ENCODE peak calls at places on chromosomes 5 and 9, in five cellular contexts. I is cardiac muscle cell, L is lower lobe of right lung, F is PC-3, R is IMR-90. Z is an unnamed sample.

GRCh38 chr9:123299558-123300126 is 31.3 kb upstream of the STRBP start:
- DNase-seq in L (no peak), I (peak; percentile 84), F (no peak), R (no peak), Z (no peak)

GRCh38 chr9:127717766-127718165 is 1.9 kb downstream of the TTC16 start:
- DNase-seq in I (no peak), L (no peak), F (no peak), R (no peak), Z (no peak)

GRCh38 chr5:127697894-127698600 is 5.1 kb upstream of the CCDC192 start:
- DNase-seq in I (no peak), R (peak; percentile 51), L (no peak), F (peak; percentile 70), Z (no peak)

GRCh38 chr9:128372188-128372641 is 1.0 kb downstream of the URM1 start:
- DNase-seq in L (no peak), R (no peak), F (peak; percentile 21), I (no peak), Z (no peak)

GRCh38 chr5:36334315-36334714 is 32.6 kb upstream of the RANBP3L start:
- DNase-seq in R (no peak), L (no peak), F (no peak), I (no peak), Z (no peak)

GRCh38 chr5:164336276-164336675 is 830.9 kb downstream of the MAT2B start:
- DNase-seq in L (no peak), I (no peak), F (no peak), R (no peak), Z (no peak)

GRCh38 chr5:124658867-124659557 is 87.4 kb downstream of the ZNF608 start:
- DNase-seq in I (no peak), L (no peak), R (no peak), F (no peak), Z (no peak)

GRCh38 chr5:135426102-135427082 is 20.8 kb downstream of the DCANP1 start:
- DNase-seq in R (peak; percentile 61), I (peak; percentile 76), F (peak; percentile 70), L (no peak), Z (no peak)

GRCh38 chr5:97501286-97501964 is 318.4 kb upstream of the RIOK2 start:
- DNase-seq in I (no peak), L (no peak), F (peak; percentile 39), R (peak; percentile 4), Z (no peak)

GRCh38 chr5:73370620-73371583 is 77.7 kb downstream of the FOXD1 start:
- DNase-seq in I (no peak), F (peak; percentile 95), L (no peak), R (peak; percentile 98), Z (no peak)

GRCh38 chr5:132468665-132469379 is 21.8 kb downstream of the IRF1 start:
- DNase-seq in R (peak; percentile 26), L (no peak), F (peak; percentile 8), I (no peak), Z (no peak)

GRCh38 chr9:80906728-80907127 is 782.6 kb downstream of the TLE1 start:
- DNase-seq in R (no peak), F (no peak), I (no peak), L (no peak), Z (no peak)

GRCh38 chr5:126778675-126779403 is 1.9 kb downstream of the LMNB1 start:
- DNase-seq in F (no peak), R (no peak), I (no peak), L (no peak), Z (no peak)

GRCh38 chr9:18595597-18595996 is 121.6 kb downstream of the ADAMTSL1 start:
- DNase-seq in R (no peak), F (no peak), L (no peak), I (no peak), Z (no peak)

GRCh38 chr5:63101870-63102269 is 523.3 kb downstream of the LRRC70 start:
- DNase-seq in L (no peak), R (no peak), F (no peak), I (no peak), Z (no peak)

GRCh38 chr5:112642885-112643284 is 94.8 kb upstream of the APC start:
- DNase-seq in I (peak; percentile 58), L (no peak), R (no peak), F (no peak), Z (no peak)

GRCh38 chr5:54772232-54773168 is 212.9 kb downstream of the ESM1 start:
- DNase-seq in F (peak; percentile 3), I (no peak), L (no peak), R (no peak), Z (no peak)

GRCh38 chr9:33375238-33375840 is 27.0 kb downstream of the AQP7 start:
- DNase-seq in I (no peak), F (no peak), R (peak; percentile 19), L (no peak), Z (no peak)
- H3K4me3 ChIP-seq in I (no peak overlapping the region), F (no peak overlapping the region), R (no peak overlapping the region), L (peak overlapping the region; percentile 15), Z (no peak overlapping the region)

DNA sequence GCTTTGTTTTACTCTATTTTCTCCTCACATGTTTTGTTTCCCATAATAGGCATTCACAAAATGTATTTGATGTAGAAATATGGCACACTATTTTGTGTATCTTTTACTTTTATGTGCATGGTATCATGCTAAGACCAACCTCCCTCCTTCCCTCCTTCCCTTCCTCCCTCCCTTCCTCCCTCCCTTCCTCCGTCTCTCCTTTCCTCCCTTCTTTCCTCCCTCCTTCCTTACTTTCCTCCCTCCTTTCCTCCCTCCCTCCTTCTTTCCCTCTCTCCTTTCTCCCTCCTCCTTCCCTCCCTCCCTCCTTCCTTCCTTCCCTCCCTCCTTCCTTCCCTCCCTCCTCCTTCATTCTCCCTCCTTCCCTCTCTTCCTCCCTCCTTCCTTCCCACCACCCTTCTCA is 72.2 kb downstream of the NUDT12 start:
- DNase-seq in I (no peak), F (no peak), R (no peak), L (no peak), Z (no peak)
- H3K27me3 ChIP-seq in I (no peaks in the 10 kb centered on the region), F (no peaks in the 10 kb centered on the region), R (peaks cover 14% of the 10 kb centered on the region), L (no peaks in the 10 kb centered on the region), Z (no peaks in the 10 kb centered on the region)

GRCh38 chr9:135166566-135166965 is 79.1 kb downstream of the OLFM1 start:
- DNase-seq in I (no peak), L (no peak), R (no peak), F (no peak), Z (no peak)
- H3K9me3 ChIP-seq in I (no peaks in the 10 kb centered on the region), L (no peaks in the 10 kb centered on the region), R (peaks cover 44% of the 10 kb centered on the region), F (no peaks in the 10 kb centered on the region), Z (no peaks in the 10 kb centered on the region)

GRCh38 chr5:179166886-179167841 is 107.0 kb downstream of the ZNF354C start:
- DNase-seq in L (peak; percentile 59), F (peak; percentile 38), I (peak; percentile 60), R (peak; percentile 27), Z (peak; percentile 29)
- H3K4me3 ChIP-seq in L (peak overlapping the region; percentile 40), F (no peak overlapping the region), I (no peak overlapping the region), R (no peak overlapping the region), Z (peak overlapping the region; percentile 27)

GRCh38 chr5:11803436-11803835 is 100.8 kb downstream of the CTNND2 start:
- DNase-seq in I (no peak), R (no peak), L (no peak), F (peak; percentile 80), Z (no peak)

GRCh38 chr5:11797132-11797531 is 107.1 kb downstream of the CTNND2 start:
- DNase-seq in R (no peak), I (no peak), F (peak; percentile 91), L (no peak), Z (no peak)

GRCh38 chr5:11801061-11801460 is 103.2 kb downstream of the CTNND2 start:
- DNase-seq in L (no peak), F (peak; percentile 95), R (no peak), I (no peak), Z (no peak)
- H3K27me3 ChIP-seq in L (no peaks in the 10 kb centered on the region), F (no peaks in the 10 kb centered on the region), R (no peaks in the 10 kb centered on the region), I (no peaks in the 10 kb centered on the region), Z (no peaks in the 10 kb centered on the region)

GRCh38 chr5:115749016-115749415 is 67.4 kb downstream of the CDO1 start:
- DNase-seq in R (no peak), F (peak; percentile 6), L (no peak), I (no peak), Z (no peak)
- H3K9me3 ChIP-seq in R (no peaks in the 10 kb centered on the region), F (no peaks in the 10 kb centered on the region), L (no peaks in the 10 kb centered on the region), I (no peaks in the 10 kb centered on the region), Z (no peaks in the 10 kb centered on the region)

DNA sequence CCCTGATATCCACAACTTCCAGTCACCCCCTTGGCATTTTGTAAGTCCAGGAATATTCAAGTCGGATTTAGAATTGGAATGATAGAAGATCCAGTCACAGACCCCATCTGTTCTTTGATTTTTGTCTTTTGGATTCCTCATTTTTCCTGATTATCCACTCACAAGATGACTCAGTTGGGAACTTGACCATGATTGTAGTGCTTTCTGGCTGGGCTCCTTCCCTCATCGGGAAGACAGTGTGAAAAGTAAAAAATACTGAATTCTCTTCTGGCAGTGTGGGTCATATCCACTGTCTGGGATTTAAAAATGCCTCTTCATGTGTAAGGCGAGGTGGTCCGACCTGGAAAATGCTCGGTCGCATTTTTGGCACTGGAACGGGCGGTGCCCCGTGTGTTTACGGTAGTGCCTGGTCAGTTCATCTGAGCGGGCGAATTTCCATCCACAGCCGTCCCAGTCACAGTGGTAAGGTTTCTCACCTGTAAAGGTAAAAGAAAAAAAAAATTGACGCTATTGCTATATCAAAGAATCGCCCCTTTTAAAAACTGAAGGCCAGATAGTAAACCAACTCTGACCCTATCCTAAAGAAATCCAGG is 4.0 kb downstream of the KLF4 start:
- DNase-seq in R (no peak), I (no peak), F (no peak), L (no peak), Z (no peak)
- H3K4me3 ChIP-seq in R (no peak overlapping the region), I (no peak overlapping the region), F (peak overlapping the region; percentile 89), L (peak overlapping the region; percentile 67), Z (no peak overlapping the region)

DNA sequence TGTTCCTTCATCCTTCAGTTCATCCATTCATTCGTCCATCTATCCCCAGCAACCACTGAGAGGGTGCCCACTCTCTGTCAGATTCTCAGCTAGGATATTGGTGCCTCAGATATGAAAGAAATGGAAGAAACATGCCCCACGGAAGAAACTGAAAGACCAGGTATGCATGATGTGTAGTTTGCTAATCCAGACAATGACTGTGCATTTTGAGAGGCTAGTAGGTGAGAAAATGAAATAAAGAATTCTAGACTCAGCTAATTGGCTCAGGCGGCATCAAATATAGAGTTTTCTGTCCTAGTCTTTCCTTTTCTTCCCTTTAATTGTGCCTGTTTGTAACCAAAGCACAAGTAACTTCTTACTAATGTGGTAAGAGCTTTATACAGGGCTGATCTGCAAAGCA is 104.7 kb downstream of the PDZD2 start:
- DNase-seq in R (no peak), F (no peak), L (no peak), I (no peak), Z (no peak)
- H3K27me3 ChIP-seq in R (peaks cover 3% of the 10 kb centered on the region), F (peaks cover 64% of the 10 kb centered on the region), L (no peaks in the 10 kb centered on the region), I (no peaks in the 10 kb centered on the region), Z (no peaks in the 10 kb centered on the region)

GRCh38 chr5:141250576-141250975 is 5.4 kb downstream of the PCDHB15 start:
- DNase-seq in L (no peak), R (no peak), F (no peak), I (no peak), Z (no peak)

GRCh38 chr5:141241496-141241895 is 3.7 kb upstream of the PCDHB15 start:
- DNase-seq in F (no peak), I (no peak), R (no peak), L (peak; percentile 37), Z (no peak)

GRCh38 chr5:141245250-141245717 is at the start of gene PCDHB15:
- DNase-seq in F (no peak), I (peak; percentile 54), L (no peak), R (no peak), Z (no peak)
- H3K9me3 ChIP-seq in F (peaks cover 16% of the 10 kb centered on the region), I (no peaks in the 10 kb centered on the region), L (peaks cover 95% of the 10 kb centered on the region), R (peaks cover 42% of the 10 kb centered on the region), Z (no peaks in the 10 kb centered on the region)